ENCODE peak calls at places on chromosomes 1 and 21, in six cellular contexts. One of them, this sample, is unnamed.

GRCh38 chr1:179342740-179343404 is 22.9 kb upstream of the AXDND1 start:
- DNase-seq in K562: no peak
- DNase-seq in SK-N-MC: no peak
- DNase-seq in prostate gland: no peak
- DNase-seq in upper lobe of left lung: no peak
- DNase-seq in stomach: no peak
- DNase-seq in this sample: no peak

GRCh38 chr1:154353460-154353904 is 28.2 kb downstream of the ATP8B2 start:
- DNase-seq in K562: peak
- DNase-seq in SK-N-MC: no peak
- DNase-seq in prostate gland: no peak
- DNase-seq in upper lobe of left lung: no peak
- DNase-seq in stomach: peak
- DNase-seq in this sample: no peak

GRCh38 chr1:2384130-2384860 is 7.1 kb downstream of the MORN1 start:
- DNase-seq in K562: no peak
- DNase-seq in SK-N-MC: no peak
- DNase-seq in prostate gland: no peak
- DNase-seq in upper lobe of left lung: no peak
- DNase-seq in stomach: no peak
- DNase-seq in this sample: no peak

GRCh38 chr1:66415326-66415725 is 118.6 kb upstream of the SGIP1 start:
- DNase-seq in K562: no peak
- DNase-seq in SK-N-MC: no peak
- DNase-seq in prostate gland: no peak
- DNase-seq in upper lobe of left lung: no peak
- DNase-seq in stomach: no peak
- DNase-seq in this sample: no peak

GRCh38 chr1:98316286-98316685 is 345.2 kb upstream of the SNX7 start:
- DNase-seq in K562: no peak
- DNase-seq in SK-N-MC: no peak
- DNase-seq in prostate gland: no peak
- DNase-seq in upper lobe of left lung: no peak
- DNase-seq in stomach: no peak
- DNase-seq in this sample: no peak

GRCh38 chr1:30378991-30379581 is 344.3 kb downstream of the MATN1 start:
- DNase-seq in K562: no peak
- DNase-seq in SK-N-MC: peak
- DNase-seq in prostate gland: no peak
- DNase-seq in upper lobe of left lung: no peak
- DNase-seq in stomach: peak
- DNase-seq in this sample: no peak

GRCh38 chr1:51960262-51960661 is 30.2 kb downstream of the RAB3B start:
- DNase-seq in K562: no peak
- DNase-seq in SK-N-MC: no peak
- DNase-seq in prostate gland: no peak
- DNase-seq in upper lobe of left lung: no peak
- DNase-seq in stomach: no peak
- DNase-seq in this sample: no peak

GRCh38 chr1:232244426-232244825 is 385.5 kb downstream of the SIPA1L2 start:
- DNase-seq in K562: no peak
- DNase-seq in SK-N-MC: no peak
- DNase-seq in prostate gland: no peak
- DNase-seq in upper lobe of left lung: no peak
- DNase-seq in stomach: no peak
- DNase-seq in this sample: no peak

GRCh38 chr21:42117229-42118048 is 46.3 kb downstream of the UMODL1 start:
- DNase-seq in K562: peak
- DNase-seq in SK-N-MC: peak
- DNase-seq in prostate gland: peak
- DNase-seq in upper lobe of left lung: no peak
- DNase-seq in stomach: peak
- DNase-seq in this sample: peak

GRCh38 chr1:12595839-12596821 is 21.9 kb downstream of the DHRS3 start:
- DNase-seq in K562: no peak
- DNase-seq in SK-N-MC: no peak
- DNase-seq in prostate gland: peak
- DNase-seq in upper lobe of left lung: peak
- DNase-seq in stomach: peak
- DNase-seq in this sample: no peak

GRCh38 chr1:209545423-209545822 is 38.1 kb upstream of the CAMK1G start:
- DNase-seq in K562: no peak
- DNase-seq in SK-N-MC: no peak
- DNase-seq in prostate gland: no peak
- DNase-seq in upper lobe of left lung: no peak
- DNase-seq in stomach: no peak
- DNase-seq in this sample: no peak

GRCh38 chr1:27588256-27589232 is 15.4 kb downstream of the AHDC1 start:
- DNase-seq in K562: no peak
- DNase-seq in SK-N-MC: no peak
- DNase-seq in prostate gland: no peak
- DNase-seq in upper lobe of left lung: peak
- DNase-seq in stomach: no peak
- DNase-seq in this sample: no peak

GRCh38 chr1:181397841-181398240 is 85.5 kb upstream of the CACNA1E start:
- DNase-seq in K562: no peak
- DNase-seq in SK-N-MC: no peak
- DNase-seq in prostate gland: no peak
- DNase-seq in upper lobe of left lung: no peak
- DNase-seq in stomach: no peak
- DNase-seq in this sample: no peak

GRCh38 chr1:159923203-159924024 is 1.9 kb downstream of the TAGLN2 start:
- DNase-seq in K562: peak
- DNase-seq in SK-N-MC: no peak
- DNase-seq in prostate gland: peak
- DNase-seq in upper lobe of left lung: peak
- DNase-seq in stomach: peak
- DNase-seq in this sample: no peak

GRCh38 chr1:11320153-11320936 is 47.3 kb downstream of the UBIAD1 start:
- DNase-seq in K562: peak
- DNase-seq in SK-N-MC: no peak
- DNase-seq in prostate gland: no peak
- DNase-seq in upper lobe of left lung: no peak
- DNase-seq in stomach: no peak
- DNase-seq in this sample: peak

GRCh38 chr1:121483961-121484424 is 299.2 kb downstream of the SRGAP2C start:
- DNase-seq in K562: peak
- DNase-seq in SK-N-MC: peak
- DNase-seq in prostate gland: no peak
- DNase-seq in upper lobe of left lung: no peak
- DNase-seq in stomach: no peak
- DNase-seq in this sample: no peak

GRCh38 chr1:204191481-204191880 is 4.8 kb downstream of the KISS1 start:
- DNase-seq in K562: no peak
- DNase-seq in SK-N-MC: no peak
- DNase-seq in prostate gland: no peak
- DNase-seq in upper lobe of left lung: peak
- DNase-seq in stomach: peak
- DNase-seq in this sample: no peak

GRCh38 chr1:207762622-207763021 is 10.8 kb downstream of the CD46 start:
- DNase-seq in K562: no peak
- DNase-seq in SK-N-MC: no peak
- DNase-seq in prostate gland: no peak
- DNase-seq in upper lobe of left lung: peak
- DNase-seq in stomach: no peak
- DNase-seq in this sample: no peak

GRCh38 chr1:94552071-94552586 is 10.6 kb upstream of the F3 start:
- DNase-seq in K562: no peak
- DNase-seq in SK-N-MC: no peak
- DNase-seq in prostate gland: no peak
- DNase-seq in upper lobe of left lung: no peak
- DNase-seq in stomach: no peak
- DNase-seq in this sample: no peak

GRCh38 chr1:48920741-48921330 is 144.1 kb upstream of the BEND5 start:
- DNase-seq in K562: no peak
- DNase-seq in SK-N-MC: no peak
- DNase-seq in prostate gland: no peak
- DNase-seq in upper lobe of left lung: no peak
- DNase-seq in stomach: no peak
- DNase-seq in this sample: no peak

GRCh38 chr1:35925741-35926140 is 5.2 kb upstream of the AGO3 start:
- DNase-seq in K562: no peak
- DNase-seq in SK-N-MC: no peak
- DNase-seq in prostate gland: no peak
- DNase-seq in upper lobe of left lung: no peak
- DNase-seq in stomach: no peak
- DNase-seq in this sample: no peak

GRCh38 chr1:66628951-66629350 is 95.0 kb downstream of the SGIP1 start:
- DNase-seq in K562: no peak
- DNase-seq in SK-N-MC: no peak
- DNase-seq in prostate gland: no peak
- DNase-seq in upper lobe of left lung: no peak
- DNase-seq in stomach: no peak
- DNase-seq in this sample: no peak

GRCh38 chr1:220956861-220957605 is 77.8 kb downstream of the HLX start:
- DNase-seq in K562: peak
- DNase-seq in SK-N-MC: no peak
- DNase-seq in prostate gland: no peak
- DNase-seq in upper lobe of left lung: no peak
- DNase-seq in stomach: no peak
- DNase-seq in this sample: no peak

GRCh38 chr1:45673956-45674355 is 12.4 kb downstream of the GPBP1L1 start:
- DNase-seq in K562: no peak
- DNase-seq in SK-N-MC: no peak
- DNase-seq in prostate gland: no peak
- DNase-seq in upper lobe of left lung: no peak
- DNase-seq in stomach: no peak
- DNase-seq in this sample: no peak

GRCh38 chr21:26881504-26882228 is 36.5 kb upstream of the ADAMTS1 start:
- DNase-seq in K562: no peak
- DNase-seq in SK-N-MC: no peak
- DNase-seq in prostate gland: no peak
- DNase-seq in upper lobe of left lung: no peak
- DNase-seq in stomach: no peak
- DNase-seq in this sample: no peak

GRCh38 chr1:21319447-21320407 is 29.5 kb upstream of the ECE1 start:
- DNase-seq in K562: peak
- DNase-seq in SK-N-MC: no peak
- DNase-seq in prostate gland: peak
- DNase-seq in upper lobe of left lung: no peak
- DNase-seq in stomach: peak
- DNase-seq in this sample: no peak

GRCh38 chr1:246110343-246111219 is 396.5 kb downstream of the SMYD3 start:
- DNase-seq in K562: peak
- DNase-seq in SK-N-MC: no peak
- DNase-seq in prostate gland: no peak
- DNase-seq in upper lobe of left lung: no peak
- DNase-seq in stomach: no peak
- DNase-seq in this sample: no peak

GRCh38 chr1:121517586-121518230 is 332.9 kb downstream of the SRGAP2C start:
- DNase-seq in K562: no peak
- DNase-seq in SK-N-MC: no peak
- DNase-seq in prostate gland: no peak
- DNase-seq in upper lobe of left lung: no peak
- DNase-seq in stomach: no peak
- DNase-seq in this sample: no peak

GRCh38 chr1:223500560-223501425 is 107.6 kb downstream of the CCDC185 start:
- DNase-seq in K562: no peak
- DNase-seq in SK-N-MC: no peak
- DNase-seq in prostate gland: peak
- DNase-seq in upper lobe of left lung: no peak
- DNase-seq in stomach: no peak
- DNase-seq in this sample: no peak

GRCh38 chr1:111453706-111454105 is 4.4 kb downstream of the ATP5PB start:
- DNase-seq in K562: no peak
- DNase-seq in SK-N-MC: no peak
- DNase-seq in prostate gland: no peak
- DNase-seq in upper lobe of left lung: no peak
- DNase-seq in stomach: no peak
- DNase-seq in this sample: no peak

GRCh38 chr1:235090406-235091069 is 38.1 kb downstream of the TOMM20 start:
- DNase-seq in K562: peak
- DNase-seq in SK-N-MC: no peak
- DNase-seq in prostate gland: no peak
- DNase-seq in upper lobe of left lung: no peak
- DNase-seq in stomach: no peak
- DNase-seq in this sample: no peak

GRCh38 chr1:162070094-162070748 is 730 bp downstream of the NOS1AP start:
- DNase-seq in K562: no peak
- DNase-seq in SK-N-MC: no peak
- DNase-seq in prostate gland: peak
- DNase-seq in upper lobe of left lung: no peak
- DNase-seq in stomach: peak
- DNase-seq in this sample: no peak
- TF ChIP-seq POLR2AphosphoS5 in K562: no peak
- TF ChIP-seq POLR2AphosphoS5 in SK-N-MC: no peak
- TF ChIP-seq POLR2AphosphoS5 in prostate gland: no peak
- TF ChIP-seq POLR2AphosphoS5 in upper lobe of left lung: no peak
- TF ChIP-seq POLR2AphosphoS5 in stomach: no peak
- TF ChIP-seq POLR2AphosphoS5 in this sample: no peak

GRCh38 chr1:171141336-171142051 is 43.6 kb upstream of the FMO2 start:
- DNase-seq in K562: no peak
- DNase-seq in SK-N-MC: no peak
- DNase-seq in prostate gland: no peak
- DNase-seq in upper lobe of left lung: no peak
- DNase-seq in stomach: no peak
- DNase-seq in this sample: no peak
- TF ChIP-seq POLR2AphosphoS5 in K562: no peak
- TF ChIP-seq POLR2AphosphoS5 in SK-N-MC: no peak
- TF ChIP-seq POLR2AphosphoS5 in prostate gland: no peak
- TF ChIP-seq POLR2AphosphoS5 in upper lobe of left lung: peak
- TF ChIP-seq POLR2AphosphoS5 in stomach: no peak
- TF ChIP-seq POLR2AphosphoS5 in this sample: no peak

DNA sequence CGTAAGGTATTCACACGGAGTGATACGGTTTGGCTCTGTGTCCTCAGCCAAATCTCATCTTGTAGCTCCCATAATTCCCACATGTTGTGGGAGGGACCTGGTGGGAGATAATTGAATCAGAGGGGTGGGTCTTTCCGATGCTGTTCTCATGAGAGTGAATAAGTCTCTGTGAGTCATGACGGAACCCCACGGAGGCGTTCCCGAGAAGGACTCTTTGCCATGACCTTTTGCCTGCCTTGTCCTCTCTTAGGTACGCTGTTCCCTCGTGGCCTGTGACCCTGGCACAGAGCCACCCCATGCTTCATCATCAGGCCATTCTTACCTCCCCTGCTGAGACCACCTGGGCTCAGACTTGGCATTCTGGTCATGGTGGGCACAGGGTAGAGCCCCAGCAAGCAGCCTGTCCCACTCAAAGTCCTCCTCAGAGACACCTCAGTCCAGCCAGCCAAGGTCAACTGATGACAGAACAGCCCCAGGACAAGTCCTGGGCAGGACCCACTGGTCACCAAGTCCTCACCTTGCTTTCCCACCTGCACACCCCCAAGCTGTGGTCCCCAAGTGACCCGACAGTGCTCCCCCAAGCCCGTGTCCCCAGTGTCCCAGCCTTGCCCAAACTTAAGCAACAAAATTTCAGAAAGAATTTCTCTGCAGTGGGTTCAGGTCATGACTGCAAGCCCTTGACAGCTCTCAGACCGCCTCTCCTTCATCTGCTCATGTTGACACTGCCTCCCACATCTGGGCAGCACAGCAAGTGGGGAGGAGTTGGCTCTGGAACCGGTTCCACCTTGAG is 158.4 kb downstream of the ACTL8 start:
- DNase-seq in K562: no peak
- DNase-seq in SK-N-MC: no peak
- DNase-seq in prostate gland: no peak
- DNase-seq in upper lobe of left lung: no peak
- DNase-seq in stomach: no peak
- DNase-seq in this sample: no peak
- TF ChIP-seq POLR2AphosphoS5 in K562: no peak
- TF ChIP-seq POLR2AphosphoS5 in SK-N-MC: no peak
- TF ChIP-seq POLR2AphosphoS5 in prostate gland: no peak
- TF ChIP-seq POLR2AphosphoS5 in upper lobe of left lung: no peak
- TF ChIP-seq POLR2AphosphoS5 in stomach: no peak
- TF ChIP-seq POLR2AphosphoS5 in this sample: no peak

GRCh38 chr1:229130028-229130668 is 140.8 kb upstream of the RAB4A start:
- DNase-seq in K562: no peak
- DNase-seq in SK-N-MC: no peak
- DNase-seq in prostate gland: no peak
- DNase-seq in upper lobe of left lung: no peak
- DNase-seq in stomach: peak
- DNase-seq in this sample: no peak
- TF ChIP-seq POLR2AphosphoS5 in K562: no peak
- TF ChIP-seq POLR2AphosphoS5 in SK-N-MC: no peak
- TF ChIP-seq POLR2AphosphoS5 in prostate gland: no peak
- TF ChIP-seq POLR2AphosphoS5 in upper lobe of left lung: no peak
- TF ChIP-seq POLR2AphosphoS5 in stomach: no peak
- TF ChIP-seq POLR2AphosphoS5 in this sample: no peak

This sample was measured in Panc1.